ENCODE peak calls at places on chromosomes 12 and 14, in five cellular contexts. G is PC-3, M is neural crest cell, T is uterus, U is ovary. S is an unnamed sample.

GRCh38 chr14:20697273-20698017 is 8.9 kb downstream of the ANG start:
- DNase-seq in G (peak; percentile 95), M (peak; percentile 71), T (peak; percentile 35), U (no peak), S (peak; percentile 79)

GRCh38 chr14:100192250-100192671 is 32.8 kb upstream of the DEGS2 start:
- DNase-seq in G (no peak), M (no peak), T (peak; percentile 45), U (peak; percentile 69), S (no peak)

GRCh38 chr12:132275110-132275531 is 54.3 kb downstream of the GALNT9 start:
- DNase-seq in G (peak; percentile 92), M (peak; percentile 48), T (no peak), U (no peak), S (peak; percentile 65)

GRCh38 chr12:4505381-4505986 is 33.2 kb upstream of the RAD51AP1 start:
- DNase-seq in G (no peak), M (no peak), T (no peak), U (no peak), S (no peak)

GRCh38 chr14:24888532-24888931 is 161.4 kb downstream of the STXBP6 start:
- DNase-seq in G (no peak), M (no peak), T (no peak), U (no peak), S (no peak)

GRCh38 chr12:106106129-106106566 is 32.6 kb downstream of the NUAK1 start:
- DNase-seq in G (no peak), M (no peak), T (no peak), U (no peak), S (no peak)

GRCh38 chr14:97331058-97331457 is 533.9 kb downstream of the VRK1 start:
- DNase-seq in G (no peak), M (no peak), T (no peak), U (no peak), S (no peak)

GRCh38 chr12:116601933-116602809 is 43.0 kb downstream of the MAP1LC3B2 start:
- DNase-seq in G (no peak), M (no peak), T (no peak), U (no peak), S (no peak)

GRCh38 chr12:114665411-114666181 is 18.4 kb downstream of the TBX3 start:
- DNase-seq in G (peak; percentile 47), M (no peak), T (no peak), U (no peak), S (no peak)

GRCh38 chr12:103908877-103909276 is 21.3 kb upstream of the HSP90B1 start:
- DNase-seq in G (no peak), M (no peak), T (no peak), U (no peak), S (no peak)

GRCh38 chr14:55609681-55610080 is 29.7 kb downstream of the KTN1 start:
- DNase-seq in G (peak; percentile 82), M (no peak), T (no peak), U (no peak), S (no peak)

GRCh38 chr12:46244273-46244672 is 24.6 kb downstream of the SLC38A1 start:
- DNase-seq in G (no peak), M (no peak), T (no peak), U (no peak), S (no peak)

GRCh38 chr12:77685112-77685511 is 145.6 kb upstream of the NAV3 start:
- DNase-seq in G (peak; percentile 80), M (peak; percentile 58), T (peak; percentile 36), U (peak; percentile 79), S (peak; percentile 65)

GRCh38 chr14:63011609-63012008 is 33.6 kb downstream of the KCNH5 start:
- DNase-seq in G (peak; percentile 18), M (no peak), T (no peak), U (no peak), S (no peak)

GRCh38 chr14:100376751-100377171 is 53.6 kb downstream of the SLC25A47 start:
- DNase-seq in G (peak; percentile 58), M (no peak), T (no peak), U (no peak), S (no peak)

GRCh38 chr12:30457621-30458289 is 237.9 kb downstream of the IPO8 start:
- DNase-seq in G (peak; percentile 88), M (no peak), T (no peak), U (no peak), S (no peak)

GRCh38 chr14:34365309-34365915 is 96.6 kb downstream of the SPTSSA start:
- DNase-seq in G (peak; percentile 29), M (no peak), T (no peak), U (no peak), S (no peak)

GRCh38 chr12:94779520-94779919 is 129.2 kb upstream of the TMCC3 start:
- DNase-seq in G (no peak), M (no peak), T (no peak), U (no peak), S (no peak)

GRCh38 chr12:113912761-113913295 is 53.3 kb downstream of the RBM19 start:
- DNase-seq in G (peak; percentile 83), M (peak; percentile 85), T (peak; percentile 51), U (peak; percentile 64), S (peak; percentile 89)

GRCh38 chr12:124025661-124026060 is 52.6 kb downstream of the ZNF664 start:
- DNase-seq in G (no peak), M (no peak), T (no peak), U (no peak), S (no peak)

GRCh38 chr12:109772622-109773321 is 59.1 kb downstream of the FAM222A start:
- DNase-seq in G (peak; percentile 30), M (no peak), T (no peak), U (no peak), S (no peak)

GRCh38 chr12:109770861-109771670 is 57.4 kb downstream of the FAM222A start:
- DNase-seq in G (no peak), M (no peak), T (no peak), U (no peak), S (no peak)

GRCh38 chr12:109770104-109770860 is 56.7 kb downstream of the FAM222A start:
- DNase-seq in G (no peak), M (no peak), T (no peak), U (peak; percentile 73), S (no peak)

GRCh38 chr12:109773384-109774011 is 59.7 kb downstream of the TRPV4 start:
- DNase-seq in G (peak; percentile 89), M (no peak), T (no peak), U (peak; percentile 47), S (no peak)

DNA sequence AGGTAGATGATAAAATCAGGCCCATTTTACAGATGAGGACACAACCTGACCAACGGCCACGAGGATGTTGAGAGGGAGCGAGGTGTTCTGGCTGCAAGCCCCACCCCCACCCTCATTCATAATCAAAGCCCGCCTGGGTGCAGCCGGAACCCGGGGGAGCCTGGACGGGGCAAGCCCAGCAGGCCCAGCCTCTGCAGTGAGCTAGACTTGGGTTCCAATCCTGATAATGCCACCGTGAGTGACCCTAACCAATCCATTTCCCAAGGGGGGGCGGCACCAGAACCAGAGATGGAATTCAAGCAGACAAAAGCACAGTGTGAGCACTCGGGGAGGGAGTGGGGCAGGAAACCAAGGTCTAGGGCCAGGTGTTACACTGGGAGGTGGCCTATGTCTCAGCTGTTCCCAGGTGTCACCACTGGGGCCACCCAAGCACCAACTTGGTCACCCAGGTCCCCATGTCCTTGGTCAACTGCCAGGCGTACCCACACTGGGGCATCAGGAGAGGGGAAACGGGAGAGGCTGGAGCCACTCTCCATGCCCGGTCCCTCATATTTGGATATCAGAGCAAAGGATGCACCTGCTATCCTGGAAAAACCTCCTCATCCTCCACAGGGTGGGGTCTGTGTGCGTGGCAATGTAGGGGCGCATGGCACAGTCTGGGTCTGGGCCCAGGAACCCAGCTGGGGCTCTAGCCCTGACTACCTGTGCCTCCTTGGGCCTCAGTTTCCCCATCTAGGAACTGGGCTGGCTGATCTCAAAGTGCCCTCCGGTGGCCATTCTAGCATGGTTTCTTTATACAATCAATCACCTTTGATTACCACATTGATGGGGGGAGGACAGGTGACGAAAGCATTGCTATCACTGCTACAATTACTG is 58.4 kb downstream of the FAM222A start:
- DNase-seq in G (no peak), M (no peak), T (no peak), U (peak; percentile 48), S (no peak)
- TF ChIP-seq CTCF in G (peak; percentile 66), M (peak; percentile 22), T (no peak), U (no peak), S (no peak)

DNA sequence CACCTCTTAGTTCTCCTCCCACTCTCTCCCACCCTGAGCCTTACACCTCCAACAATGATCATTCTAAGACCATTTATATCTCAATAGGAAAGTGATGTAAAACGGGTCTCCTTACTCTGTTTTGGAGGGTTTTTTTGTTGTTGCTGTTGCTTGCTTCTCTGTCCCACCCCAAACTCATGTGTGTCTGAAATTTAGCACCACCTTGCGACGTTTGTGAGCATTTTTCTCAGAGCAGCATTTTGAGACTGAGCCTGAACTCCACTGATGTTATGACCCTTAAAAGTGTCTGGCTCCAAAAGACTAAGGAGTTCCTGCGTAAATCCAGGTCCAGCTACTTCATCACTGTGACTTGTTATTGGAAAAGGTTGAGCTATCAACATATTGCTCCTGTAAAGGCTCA is 155.0 kb downstream of the DAD1 start:
- DNase-seq in G (no peak), M (no peak), T (no peak), U (no peak), S (no peak)
- TF ChIP-seq CTCF in G (no peak), M (peak; percentile 14), T (no peak), U (no peak), S (no peak)

DNA sequence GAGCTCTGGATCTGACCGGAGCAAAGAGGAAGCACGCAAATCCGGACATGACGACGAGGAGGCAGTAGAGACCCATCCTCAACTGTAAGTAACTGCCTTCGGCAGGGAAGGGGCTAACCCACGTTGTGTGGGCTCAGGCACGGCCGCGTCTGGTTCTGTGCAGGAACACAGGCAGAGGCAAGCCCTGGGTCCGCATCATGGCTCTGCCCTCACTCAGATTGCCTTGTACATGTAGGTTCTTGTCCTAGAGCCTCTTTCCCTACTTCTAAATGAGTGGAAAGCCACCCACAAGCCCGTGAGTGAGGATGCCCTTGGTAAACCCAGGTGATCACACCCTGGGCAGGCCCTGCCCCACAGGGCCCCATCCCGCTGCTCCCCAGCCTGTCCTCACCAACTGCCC is 8.9 kb upstream of the RPLP0 start:
- DNase-seq in G (no peak), M (no peak), T (no peak), U (no peak), S (no peak)
- TF ChIP-seq CTCF in G (no peak), M (no peak), T (no peak), U (no peak), S (no peak)

GRCh38 chr14:29521526-29522137 is 406.0 kb downstream of the PRKD1 start:
- DNase-seq in G (peak; percentile 51), M (no peak), T (no peak), U (no peak), S (peak; percentile 56)
- TF ChIP-seq CTCF in G (peak; percentile 77), M (peak; percentile 56), T (no peak), U (no peak), S (no peak)